ENCODE peak calls at places on chromosomes 1 and 21, in four cellular contexts. B is heart left ventricle, V is fibroblast of lung, R is sigmoid colon. O is an unnamed sample. For H3K27me3, the result is how much of the 10 kb centered on the place peaks cover.

GRCh38 chr21:35108887-35109286 is 59.8 kb upstream of the RUNX1 start:
- DNase-seq in B (no peak), V (no peak), R (no peak), O (no peak)

GRCh38 chr1:5850503-5850902 is 141.7 kb downstream of the NPHP4 start:
- DNase-seq in V (no peak), R (no peak), B (no peak), O (no peak)

GRCh38 chr1:235703516-235703915 is 53.9 kb upstream of the GNG4 start:
- DNase-seq in V (peak), B (no peak), R (no peak), O (no peak)

GRCh38 chr1:207316622-207317510 is 4.6 kb upstream of the CD55 start:
- DNase-seq in B (no peak), V (no peak), R (peak), O (peak)

GRCh38 chr1:202286622-202287097 is 55.1 kb downstream of the UBE2T start:
- DNase-seq in R (no peak), B (peak), V (peak), O (no peak)

GRCh38 chr21:28436286-28436932 is 556.3 kb downstream of the LTN1 start:
- DNase-seq in R (no peak), B (no peak), V (peak), O (peak)

GRCh38 chr1:93979718-93980319 is 70.6 kb upstream of the GCLM start:
- DNase-seq in R (peak), B (peak), V (peak), O (no peak)

GRCh38 chr1:174556392-174556791 is 108.6 kb downstream of the GPR52 start:
- DNase-seq in V (peak), R (no peak), B (no peak), O (no peak)

GRCh38 chr1:158037876-158038359 is 44.5 kb downstream of the KIRREL1 start:
- DNase-seq in B (no peak), V (peak), R (no peak), O (no peak)

GRCh38 chr1:31152181-31152768 is 86.8 kb upstream of the PUM1 start:
- DNase-seq in B (no peak), R (no peak), V (peak), O (peak)

GRCh38 chr1:16254263-16254948 is 17.4 kb upstream of the CPLANE2 start:
- DNase-seq in V (peak), R (no peak), B (no peak), O (peak)

GRCh38 chr1:3065396-3065795 is 3.6 kb upstream of the PRDM16 start:
- DNase-seq in V (no peak), R (peak), B (peak), O (no peak)

GRCh38 chr1:230286890-230287269 is 139.3 kb downstream of the PGBD5 start:
- DNase-seq in B (no peak), V (no peak), R (peak), O (no peak)

GRCh38 chr1:171655215-171656116 is 3.0 kb upstream of the MYOC start:
- DNase-seq in R (peak), B (peak), V (peak), O (peak)

GRCh38 chr1:32724678-32725594 is 22.4 kb upstream of the SYNC start:
- DNase-seq in R (no peak), B (peak), V (peak), O (peak)

GRCh38 chr1:85605519-85606413 is 25.2 kb downstream of the CCN1 start:
- DNase-seq in R (no peak), V (no peak), B (no peak), O (no peak)

GRCh38 chr1:244011251-244011650 is 39.8 kb upstream of the ZBTB18 start:
- DNase-seq in V (peak), R (no peak), B (no peak), O (no peak)

GRCh38 chr1:156489166-156489934 is 11.2 kb downstream of the MEF2D start:
- DNase-seq in B (peak), V (no peak), R (peak), O (no peak)

GRCh38 chr1:173148538-173148937 is 58.6 kb downstream of the TNFSF4 start:
- DNase-seq in V (no peak), R (no peak), B (no peak), O (peak)

GRCh38 chr1:186605762-186606350 is 74.4 kb downstream of the PTGS2 start:
- DNase-seq in B (no peak), V (peak), R (peak), O (peak)

GRCh38 chr21:17513214-17514123 is 626 bp downstream of the CXADR start:
- DNase-seq in R (no peak), V (peak), B (peak), O (peak)

GRCh38 chr1:200266871-200267270 is 143.0 kb downstream of the ZNF281 start:
- DNase-seq in B (no peak), R (no peak), V (no peak), O (no peak)

GRCh38 chr1:211343607-211344334 is 17.1 kb downstream of the TRAF5 start:
- DNase-seq in V (peak), R (no peak), B (no peak), O (no peak)

GRCh38 chr1:47843781-47844555 is 153.2 kb downstream of the TRABD2B start:
- DNase-seq in B (no peak), V (no peak), R (no peak), O (no peak)

GRCh38 chr21:42227909-42228708 is 9.2 kb downstream of the ABCG1 start:
- DNase-seq in V (peak), R (peak), B (peak), O (peak)

GRCh38 chr1:210726621-210727020 is 397.9 kb downstream of the HHAT start:
- DNase-seq in B (no peak), R (no peak), V (peak), O (peak)

GRCh38 chr21:32257952-32258785 is 20.7 kb downstream of the MIS18A start:
- DNase-seq in R (peak), V (peak), B (peak), O (peak)

GRCh38 chr1:226738995-226739695 is at the start of gene ITPKB:
- DNase-seq in V (peak), R (peak), B (peak), O (no peak)

GRCh38 chr1:25744636-25745425 is 55.2 kb upstream of the SELENON start:
- DNase-seq in V (no peak), R (no peak), B (no peak), O (no peak)

GRCh38 chr1:244654284-244655038 is 1.5 kb downstream of the DESI2 start:
- DNase-seq in V (no peak), B (no peak), R (no peak), O (no peak)

GRCh38 chr1:7278827-7279752 is 492.0 kb upstream of the VAMP3 start:
- DNase-seq in V (no peak), R (no peak), B (no peak), O (no peak)

GRCh38 chr1:180062452-180062971 is 92.2 kb upstream of the QSOX1 start:
- DNase-seq in V (no peak), R (no peak), B (no peak), O (no peak)

GRCh38 chr1:159935719-159936283 is 9.6 kb downstream of the IGSF9 start:
- DNase-seq in V (no peak), B (no peak), R (no peak), O (no peak)

DNA sequence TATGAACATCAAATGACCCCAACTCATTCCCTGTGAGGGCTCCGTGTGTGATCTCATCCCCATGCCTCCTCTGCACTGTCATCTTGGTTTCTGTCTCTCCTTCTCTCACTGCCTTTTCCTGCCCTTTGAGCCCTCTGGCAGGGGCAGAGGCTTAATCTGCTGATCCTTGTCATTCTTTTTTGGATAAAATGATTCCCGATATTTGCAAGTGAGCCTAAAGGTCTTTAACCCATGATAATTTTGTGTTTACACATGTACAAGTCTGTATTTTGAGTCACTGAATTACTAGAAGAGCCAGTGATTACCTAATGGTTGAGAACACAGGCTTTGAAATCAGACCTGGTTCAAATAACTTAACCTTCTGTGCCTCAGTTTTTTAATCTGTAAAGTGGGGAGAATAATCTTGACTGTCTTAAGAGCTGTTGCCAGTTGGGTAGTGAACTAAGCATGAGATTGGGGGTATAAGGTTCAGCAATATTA is 1.8 kb downstream of the ECHDC2 start:
- DNase-seq in R (no peak), V (no peak), B (no peak), O (no peak)
- H3K27me3 ChIP-seq in R (under half), V (under half), B (under half), O (under half)

GRCh38 chr1:24304763-24305162 is 14.4 kb upstream of the GRHL3 start:
- DNase-seq in B (no peak), R (no peak), V (no peak), O (no peak)
- H3K27me3 ChIP-seq in B (under half), R (under half), V (under half), O (under half)

DNA sequence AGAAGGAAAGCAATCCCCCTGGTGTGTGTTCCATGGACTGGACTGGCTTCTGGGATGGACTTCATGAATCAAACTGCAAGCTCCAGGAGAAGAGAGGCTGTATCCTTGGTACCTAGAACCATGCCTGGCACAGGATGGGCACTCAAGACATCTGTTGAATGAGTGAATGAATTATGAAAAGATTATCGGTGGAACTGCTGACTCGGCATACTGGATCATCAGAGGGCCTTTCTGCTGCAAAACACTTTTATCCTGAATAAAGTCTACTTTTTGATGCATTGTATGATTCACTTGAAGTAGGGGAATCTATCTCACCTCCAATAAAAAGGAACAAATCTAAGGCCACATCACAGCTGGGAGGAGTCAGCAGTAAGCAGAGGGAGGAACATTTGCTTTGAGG is 42.9 kb downstream of the DDX20 start:
- DNase-seq in V (no peak), R (no peak), B (no peak), O (no peak)
- H3K27me3 ChIP-seq in V (under half), R (under half), B (under half), O (under half)

GRCh38 chr1:10709646-10710045 is 86.8 kb downstream of the CASZ1 start:
- DNase-seq in B (no peak), V (no peak), R (no peak), O (no peak)

GRCh38 chr1:10710489-10710888 is 86.0 kb downstream of the CASZ1 start:
- DNase-seq in V (no peak), B (no peak), R (no peak), O (no peak)

GRCh38 chr1:10714337-10715114 is 81.9 kb downstream of the CASZ1 start:
- DNase-seq in R (no peak), B (peak), V (peak), O (no peak)

GRCh38 chr1:10713614-10714013 is 82.8 kb downstream of the CASZ1 start:
- DNase-seq in R (no peak), V (no peak), B (no peak), O (no peak)

DNA sequence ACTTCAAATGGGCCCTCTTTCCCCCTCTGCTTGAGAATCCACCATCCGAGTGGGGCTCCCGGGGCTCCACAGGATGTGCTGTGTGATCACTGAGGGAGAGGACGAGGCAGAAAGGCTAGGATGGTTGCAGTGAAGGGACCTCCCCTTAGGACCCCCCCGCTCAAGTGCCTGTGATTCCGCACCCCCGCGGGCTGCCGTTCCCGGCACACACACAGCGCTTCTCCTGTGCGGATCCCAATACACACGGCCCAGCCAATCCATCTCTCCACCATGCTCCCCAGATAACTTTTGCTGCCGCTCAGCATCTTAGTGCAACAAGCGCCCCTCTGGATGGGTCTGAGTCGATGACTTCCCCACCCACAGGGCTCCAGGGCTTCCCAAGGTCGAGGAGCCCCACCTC is 83.9 kb downstream of the CASZ1 start:
- DNase-seq in B (no peak), R (no peak), V (no peak), O (no peak)
- H3K27me3 ChIP-seq in B (under half), R (under half), V (under half), O (under half)